ENCODE peak calls at places on chromosomes 11 and 22, in four cellular contexts. T, J, E and Z are unnamed samples. For H3K36me3, the result is how much of the 10 kb centered on the place peaks cover.

GRCh38 chr11:16015736-16016135 is 340.6 kb downstream of the SOX6 start:
- DNase-seq in T (no peak), J (no peak), E (no peak), Z (no peak)

GRCh38 chr11:110606415-110606814 is 105.8 kb downstream of the ARHGAP20 start:
- DNase-seq in T (no peak), J (no peak), E (no peak), Z (no peak)

GRCh38 chr11:64652586-64653387 is 61.8 kb downstream of the SLC22A12 start:
- DNase-seq in T (peak), J (peak), E (peak), Z (peak)

GRCh38 chr11:96038046-96038445 is 114.1 kb upstream of the MTMR2 start:
- DNase-seq in T (no peak), J (no peak), E (no peak), Z (no peak)

GRCh38 chr11:11243790-11244469 is 109.1 kb downstream of the CSNK2A3 start:
- DNase-seq in T (peak), J (no peak), E (no peak), Z (peak)

GRCh38 chr11:74023291-74023690 is 14.4 kb upstream of the UCP3 start:
- DNase-seq in T (no peak), J (no peak), E (no peak), Z (no peak)

GRCh38 chr11:83002047-83002446 is 69.7 kb downstream of the RAB30 start:
- DNase-seq in T (no peak), J (no peak), E (no peak), Z (no peak)

GRCh38 chr22:21876486-21877176 is 9.2 kb upstream of the MAPK1 start:
- DNase-seq in T (peak), J (no peak), E (peak), Z (no peak)

GRCh38 chr11:134120921-134121526 is 52.2 kb downstream of the JAM3 start:
- DNase-seq in T (peak), J (no peak), E (peak), Z (no peak)

GRCh38 chr22:41772645-41773044 is 27.8 kb upstream of the CCDC134 start:
- DNase-seq in T (no peak), J (no peak), E (no peak), Z (no peak)

GRCh38 chr11:103297900-103298299 is 188.7 kb downstream of the DYNC2H1 start:
- DNase-seq in T (no peak), J (no peak), E (no peak), Z (no peak)

GRCh38 chr11:102824541-102824940 is 18.9 kb downstream of the MMP3 start:
- DNase-seq in T (no peak), J (no peak), E (no peak), Z (no peak)

GRCh38 chr11:131423715-131424114 is 53.3 kb downstream of the NTM start:
- DNase-seq in T (no peak), J (no peak), E (no peak), Z (no peak)

GRCh38 chr11:122659676-122660571 is 4.4 kb downstream of the UBASH3B start:
- DNase-seq in T (no peak), J (no peak), E (no peak), Z (no peak)

GRCh38 chr22:41146573-41146972 is 54.2 kb downstream of the EP300 start:
- DNase-seq in T (peak), J (no peak), E (peak), Z (no peak)

GRCh38 chr11:32613500-32614151 is 30.0 kb downstream of the EIF3M start:
- DNase-seq in T (no peak), J (no peak), E (no peak), Z (no peak)

GRCh38 chr22:44381761-44382454 is 69.2 kb upstream of the SHISAL1 start:
- DNase-seq in T (no peak), J (peak), E (no peak), Z (no peak)

GRCh38 chr11:65468874-65469333 is 29.9 kb upstream of the MALAT1 start:
- DNase-seq in T (peak), J (peak), E (no peak), Z (peak)

GRCh38 chr11:92861641-92862040 is 107.8 kb upstream of the MTNR1B start:
- DNase-seq in T (no peak), J (no peak), E (peak), Z (no peak)

GRCh38 chr11:12169822-12170221 is 59.4 kb downstream of the MICAL2 start:
- DNase-seq in T (no peak), J (no peak), E (no peak), Z (no peak)

GRCh38 chr11:125494987-125495725 is 909 bp downstream of the FEZ1 start:
- DNase-seq in T (peak), J (no peak), E (peak), Z (peak)

GRCh38 chr22:31449521-31449920 is 40.1 kb downstream of the EIF4ENIF1 start:
- DNase-seq in T (no peak), J (no peak), E (no peak), Z (no peak)

GRCh38 chr11:16806791-16807190 is 68.3 kb downstream of the C11orf58 start:
- DNase-seq in T (no peak), J (no peak), E (peak), Z (peak)

GRCh38 chr22:28992565-28993326 is 68.9 kb downstream of the C22orf31 start:
- DNase-seq in T (no peak), J (no peak), E (no peak), Z (no peak)

GRCh38 chr11:46693597-46694012 is 6.8 kb downstream of the ARHGAP1 start:
- DNase-seq in T (peak), J (no peak), E (no peak), Z (no peak)

GRCh38 chr11:124285610-124286344 is 28.0 kb downstream of the OR8D1 start:
- DNase-seq in T (no peak), J (no peak), E (peak), Z (no peak)

GRCh38 chr11:112718483-112718882 is 242.7 kb upstream of the NCAM1 start:
- DNase-seq in T (no peak), J (no peak), E (no peak), Z (no peak)

GRCh38 chr22:19892249-19892879 is 37.7 kb upstream of the GNB1L start:
- DNase-seq in T (no peak), J (no peak), E (peak), Z (no peak)

GRCh38 chr22:19891350-19892248 is 36.9 kb upstream of the GNB1L start:
- DNase-seq in T (no peak), J (no peak), E (peak), Z (no peak)

GRCh38 chr22:19889951-19890350 is 35.3 kb upstream of the GNB1L start:
- DNase-seq in T (no peak), J (no peak), E (no peak), Z (no peak)

GRCh38 chr22:19892925-19893324 is 38.3 kb upstream of the GNB1L start:
- DNase-seq in T (no peak), J (no peak), E (no peak), Z (no peak)

DNA sequence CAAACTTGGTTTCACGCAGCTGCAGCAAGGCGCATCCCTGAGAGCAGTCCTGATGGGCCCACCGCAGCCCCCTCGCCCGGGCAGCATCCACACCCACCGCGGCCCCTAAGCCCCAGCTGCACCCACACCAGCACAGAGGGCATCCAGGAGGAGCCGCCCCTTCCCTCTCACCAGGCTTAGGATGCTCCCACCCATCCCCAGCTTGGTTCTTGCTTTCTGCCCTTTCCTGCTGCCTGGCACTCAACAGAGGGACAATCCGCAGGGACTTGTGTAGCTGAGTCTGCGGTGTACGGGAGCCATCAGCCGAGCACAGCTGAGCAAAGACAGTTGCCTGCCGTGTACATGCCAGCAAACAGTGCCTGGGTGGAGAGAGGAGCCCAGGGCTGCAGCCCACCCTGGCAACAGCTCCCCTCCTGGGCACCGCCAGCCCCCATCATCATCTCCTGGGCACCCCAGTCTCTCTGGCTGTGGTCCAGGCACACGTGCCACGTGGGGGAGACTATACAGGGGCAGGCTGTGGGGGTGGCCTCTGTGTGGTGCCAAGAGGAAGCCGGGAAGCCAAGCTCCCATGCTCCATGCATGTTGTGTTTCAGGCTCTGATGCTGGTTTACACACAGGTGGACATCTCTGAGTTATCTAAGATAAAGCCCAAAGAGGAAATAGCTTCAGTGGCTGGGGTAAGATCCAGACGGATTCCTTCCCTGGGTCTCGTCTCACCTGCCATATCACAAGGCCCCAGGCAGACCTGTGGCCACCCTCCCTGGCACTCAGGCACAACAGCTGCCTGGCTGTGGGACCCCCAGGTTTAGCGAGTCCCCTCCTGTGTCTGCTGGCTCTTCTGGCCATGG is 36.1 kb upstream of the GNB1L start:
- DNase-seq in T (no peak), J (no peak), E (no peak), Z (no peak)
- H3K27ac ChIP-seq in T (no peak), J (peak), E (no peak), Z (no peak)

GRCh38 chr11:61571869-61572268 is 9.0 kb downstream of the SYT7 start:
- DNase-seq in T (no peak), J (no peak), E (no peak), Z (no peak)
- H3K36me3 ChIP-seq in T (under half), J (under half), E (under half), Z (under half)

DNA sequence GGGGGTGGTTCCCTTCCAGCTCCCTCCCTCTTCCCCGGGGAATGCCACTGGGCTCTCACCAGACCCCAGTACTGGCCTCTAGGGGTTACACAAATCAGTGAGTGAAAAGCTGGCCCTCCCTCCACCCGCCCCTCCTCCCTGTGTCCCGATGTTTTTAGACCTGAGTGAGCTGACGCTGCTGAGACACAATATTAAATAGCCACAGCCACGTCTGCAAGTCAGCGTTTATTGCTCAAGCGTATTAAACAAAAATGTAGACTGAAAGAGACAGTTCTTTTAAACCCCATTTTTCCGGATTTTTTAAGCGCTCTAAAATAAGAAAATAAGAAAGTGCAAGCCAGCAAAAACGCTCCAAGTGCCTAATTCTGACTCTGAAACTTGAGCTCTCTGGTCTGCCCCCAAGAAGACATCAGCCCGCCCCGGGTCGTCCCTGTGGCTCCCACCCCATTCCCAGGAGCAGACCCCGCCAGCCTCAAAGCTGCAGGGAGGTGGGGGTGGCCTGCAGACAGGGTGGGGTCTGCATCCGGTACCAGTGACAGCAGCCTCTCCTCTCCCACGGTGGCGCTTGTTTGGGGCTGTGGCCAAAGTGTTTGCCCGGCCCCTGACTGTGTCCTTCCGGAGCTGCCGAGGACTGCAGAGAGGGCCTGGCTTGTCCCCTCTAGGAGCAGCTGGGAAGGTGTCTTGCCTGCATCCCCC is 1.2 kb upstream of the TTLL8 start:
- DNase-seq in T (no peak), J (no peak), E (peak), Z (no peak)
- TF ChIP-seq CTCF in T (no peak), J (no peak), E (peak), Z (no peak)

GRCh38 chr11:78835646-78836045 is 261.0 kb upstream of the NARS2 start:
- DNase-seq in T (no peak), J (no peak), E (no peak), Z (no peak)

GRCh38 chr11:78840190-78840589 is 265.5 kb upstream of the NARS2 start:
- DNase-seq in T (no peak), J (no peak), E (peak), Z (no peak)

GRCh38 chr11:78838417-78838816 is 263.8 kb upstream of the NARS2 start:
- DNase-seq in T (no peak), J (no peak), E (peak), Z (no peak)

GRCh38 chr11:78841451-78842060 is 266.9 kb upstream of the NARS2 start:
- DNase-seq in T (no peak), J (no peak), E (no peak), Z (no peak)

GRCh38 chr11:78840623-78841022 is 266.0 kb upstream of the NARS2 start:
- DNase-seq in T (no peak), J (no peak), E (peak), Z (no peak)
- H3K27ac ChIP-seq in T (no peak), J (peak), E (peak), Z (no peak)

GRCh38 chr11:2686360-2687222 is 13.2 kb downstream of the KCNQ1OT1 start:
- DNase-seq in T (no peak), J (no peak), E (no peak), Z (no peak)
- H3K36me3 ChIP-seq in T (under half), J (under half), E (under half), Z (under half)

GRCh38 chr11:35415488-35415887 is 3.9 kb downstream of the SLC1A2 start:
- DNase-seq in T (no peak), J (no peak), E (no peak), Z (no peak)

GRCh38 chr11:35407041-35407440 is 12.3 kb downstream of the SLC1A2 start:
- DNase-seq in T (no peak), J (no peak), E (no peak), Z (no peak)

GRCh38 chr11:35413568-35413967 is 5.8 kb downstream of the SLC1A2 start:
- DNase-seq in T (no peak), J (no peak), E (no peak), Z (no peak)

GRCh38 chr11:35412285-35412684 is 7.1 kb downstream of the SLC1A2 start:
- DNase-seq in T (no peak), J (no peak), E (no peak), Z (no peak)
- TF ChIP-seq CTCF in T (peak), J (peak), E (peak), Z (peak)

DNA sequence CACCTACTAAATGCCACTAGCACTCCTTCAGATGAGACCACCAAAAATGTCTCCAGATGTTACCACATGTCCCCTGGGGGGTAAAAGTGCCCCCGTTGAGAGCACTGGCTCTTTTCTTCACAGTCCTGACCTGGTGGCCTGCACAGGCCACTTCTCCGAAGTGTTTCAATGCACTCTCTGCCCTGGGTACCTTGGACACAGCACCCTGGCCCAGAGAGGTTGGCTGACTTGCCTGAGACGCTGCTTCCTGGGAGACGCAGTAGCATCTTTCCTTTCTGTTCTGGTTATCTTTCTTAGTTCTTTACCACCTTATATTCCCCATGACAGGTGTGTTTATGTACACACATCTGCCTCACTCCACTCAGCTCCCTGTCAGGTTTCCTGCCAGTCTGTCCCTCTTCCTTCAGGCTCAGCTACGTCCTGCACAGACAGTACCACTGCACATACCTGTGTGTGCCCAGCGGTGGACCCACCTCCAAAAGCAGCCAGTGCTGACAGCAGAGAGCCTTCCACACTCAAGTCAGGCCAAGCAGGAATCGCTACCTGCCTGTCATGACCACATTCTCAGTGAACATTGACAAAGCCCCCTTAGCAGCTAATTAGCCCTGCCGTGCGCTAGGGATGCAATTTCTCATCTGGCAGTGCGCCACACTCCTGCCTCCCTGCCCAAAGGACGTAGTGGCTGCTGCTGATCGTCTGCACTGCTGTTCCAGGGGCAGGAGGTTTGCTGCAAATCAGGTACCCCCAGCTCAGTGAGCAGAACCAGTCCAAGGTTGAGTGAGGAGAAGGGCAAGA is 39.0 kb downstream of the FAM83F start:
- DNase-seq in T (no peak), J (no peak), E (no peak), Z (no peak)
- H3K27ac ChIP-seq in T (no peak), J (no peak), E (no peak), Z (no peak)

GRCh38 chr11:69293087-69293486 is 868 bp upstream of the MYEOV start:
- DNase-seq in T (no peak), J (peak), E (no peak), Z (no peak)
- H3K36me3 ChIP-seq in T (under half), J (under half), E (under half), Z (under half)

DNA sequence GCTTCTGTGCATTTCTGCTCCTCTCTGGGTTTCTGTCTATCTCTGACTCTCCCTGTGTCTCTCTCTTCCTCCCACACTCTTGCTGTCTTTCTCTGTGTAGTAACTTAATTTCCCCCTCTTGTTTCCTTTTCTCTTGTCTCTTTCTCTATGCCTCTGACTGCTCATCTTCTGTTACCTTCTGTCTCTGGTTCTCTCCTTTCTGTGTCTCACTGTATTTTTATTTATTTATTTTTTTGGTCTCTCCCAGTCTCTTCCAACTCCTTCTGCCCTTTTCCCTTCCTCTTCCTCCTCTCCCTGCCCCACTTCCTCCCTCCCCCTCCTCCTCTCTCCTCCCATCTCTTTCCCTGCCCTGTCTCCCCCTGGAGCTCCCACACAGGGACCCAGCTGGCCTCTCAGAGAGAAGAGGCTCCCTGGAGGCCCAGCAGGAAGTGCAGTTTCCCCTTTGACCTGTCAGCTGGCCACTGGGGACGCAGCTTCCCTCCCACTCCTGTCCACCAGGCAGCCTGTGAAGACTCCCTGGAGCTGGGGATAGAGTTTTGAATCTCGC is 38.3 kb upstream of the MYH9 start:
- DNase-seq in T (peak), J (peak), E (peak), Z (peak)
- TF ChIP-seq CTCF in T (no peak), J (no peak), E (no peak), Z (no peak)

GRCh38 chr11:119709171-119709570 is 19.8 kb downstream of the NECTIN1 start:
- DNase-seq in T (no peak), J (no peak), E (no peak), Z (no peak)
- H3K27ac ChIP-seq in T (no peak), J (no peak), E (no peak), Z (no peak)